ENCODE peak calls at places on chromosome 7, in seven cellular contexts. One of them, this sample, is unnamed.

GRCh38 chr7:29038463-29038862 is 80.3 kb upstream of the TRIL start:
- ATAC-seq in K562: no peak
- ATAC-seq in upper lobe of left lung: peak
- ATAC-seq in GM23338: peak
- ATAC-seq in HCT116: no peak
- ATAC-seq in Panc1: no peak
- ATAC-seq in HepG2: no peak
- ATAC-seq in this sample: peak

GRCh38 chr7:96723622-96724021 is 14.0 kb upstream of the SEM1 start:
- ATAC-seq in K562: no peak
- ATAC-seq in upper lobe of left lung: no peak
- ATAC-seq in GM23338: peak
- ATAC-seq in HCT116: no peak
- ATAC-seq in Panc1: no peak
- ATAC-seq in HepG2: no peak
- ATAC-seq in this sample: no peak

GRCh38 chr7:107027208-107027607 is 17.3 kb upstream of the PRKAR2B start:
- ATAC-seq in K562: no peak
- ATAC-seq in upper lobe of left lung: peak
- ATAC-seq in GM23338: no peak
- ATAC-seq in HCT116: no peak
- ATAC-seq in Panc1: no peak
- ATAC-seq in HepG2: no peak
- ATAC-seq in this sample: no peak

GRCh38 chr7:73351447-73352167 is 23.6 kb downstream of the FKBP6 start:
- ATAC-seq in K562: no peak
- ATAC-seq in upper lobe of left lung: no peak
- ATAC-seq in GM23338: peak
- ATAC-seq in HCT116: no peak
- ATAC-seq in Panc1: no peak
- ATAC-seq in HepG2: no peak
- ATAC-seq in this sample: no peak

GRCh38 chr7:132713893-132714292 is 137.6 kb upstream of the PLXNA4 start:
- ATAC-seq in K562: no peak
- ATAC-seq in upper lobe of left lung: no peak
- ATAC-seq in GM23338: no peak
- ATAC-seq in HCT116: no peak
- ATAC-seq in Panc1: no peak
- ATAC-seq in HepG2: no peak
- ATAC-seq in this sample: no peak

GRCh38 chr7:36851382-36851781 is 127.1 kb upstream of the AOAH start:
- ATAC-seq in K562: no peak
- ATAC-seq in upper lobe of left lung: no peak
- ATAC-seq in GM23338: no peak
- ATAC-seq in HCT116: no peak
- ATAC-seq in Panc1: no peak
- ATAC-seq in HepG2: no peak
- ATAC-seq in this sample: no peak

GRCh38 chr7:4837814-4838625 is 23.8 kb downstream of the PAPOLB start:
- ATAC-seq in K562: no peak
- ATAC-seq in upper lobe of left lung: no peak
- ATAC-seq in GM23338: peak
- ATAC-seq in HCT116: no peak
- ATAC-seq in Panc1: no peak
- ATAC-seq in HepG2: peak
- ATAC-seq in this sample: no peak

GRCh38 chr7:43660141-43660540 is 69.2 kb downstream of the COA1 start:
- ATAC-seq in K562: no peak
- ATAC-seq in upper lobe of left lung: no peak
- ATAC-seq in GM23338: peak
- ATAC-seq in HCT116: no peak
- ATAC-seq in Panc1: no peak
- ATAC-seq in HepG2: peak
- ATAC-seq in this sample: no peak

GRCh38 chr7:25032774-25033743 is 53.1 kb upstream of the OSBPL3 start:
- ATAC-seq in K562: peak
- ATAC-seq in upper lobe of left lung: no peak
- ATAC-seq in GM23338: no peak
- ATAC-seq in HCT116: no peak
- ATAC-seq in Panc1: peak
- ATAC-seq in HepG2: peak
- ATAC-seq in this sample: no peak

GRCh38 chr7:99106411-99106810 is 37.5 kb downstream of the SMURF1 start:
- ATAC-seq in K562: no peak
- ATAC-seq in upper lobe of left lung: no peak
- ATAC-seq in GM23338: peak
- ATAC-seq in HCT116: no peak
- ATAC-seq in Panc1: no peak
- ATAC-seq in HepG2: peak
- ATAC-seq in this sample: peak

GRCh38 chr7:105413887-105414437 is 25.2 kb upstream of the SRPK2 start:
- ATAC-seq in K562: peak
- ATAC-seq in upper lobe of left lung: no peak
- ATAC-seq in GM23338: peak
- ATAC-seq in HCT116: no peak
- ATAC-seq in Panc1: no peak
- ATAC-seq in HepG2: no peak
- ATAC-seq in this sample: no peak

GRCh38 chr7:107277331-107277730 is 108.5 kb downstream of the HBP1 start:
- ATAC-seq in K562: no peak
- ATAC-seq in upper lobe of left lung: no peak
- ATAC-seq in GM23338: no peak
- ATAC-seq in HCT116: no peak
- ATAC-seq in Panc1: no peak
- ATAC-seq in HepG2: no peak
- ATAC-seq in this sample: no peak

GRCh38 chr7:38123494-38123893 is 54.6 kb upstream of the STARD3NL start:
- ATAC-seq in K562: no peak
- ATAC-seq in upper lobe of left lung: no peak
- ATAC-seq in GM23338: no peak
- ATAC-seq in HCT116: no peak
- ATAC-seq in Panc1: no peak
- ATAC-seq in HepG2: no peak
- ATAC-seq in this sample: no peak

GRCh38 chr7:30280631-30281030 is 3.8 kb upstream of the ZNRF2 start:
- ATAC-seq in K562: no peak
- ATAC-seq in upper lobe of left lung: no peak
- ATAC-seq in GM23338: no peak
- ATAC-seq in HCT116: no peak
- ATAC-seq in Panc1: no peak
- ATAC-seq in HepG2: no peak
- ATAC-seq in this sample: no peak

GRCh38 chr7:155312653-155313052 is 15.0 kb downstream of the INSIG1 start:
- ATAC-seq in K562: peak
- ATAC-seq in upper lobe of left lung: peak
- ATAC-seq in GM23338: no peak
- ATAC-seq in HCT116: no peak
- ATAC-seq in Panc1: no peak
- ATAC-seq in HepG2: no peak
- ATAC-seq in this sample: no peak

GRCh38 chr7:75951506-75951905 is 36.6 kb downstream of the POR start:
- ATAC-seq in K562: no peak
- ATAC-seq in upper lobe of left lung: peak
- ATAC-seq in GM23338: no peak
- ATAC-seq in HCT116: no peak
- ATAC-seq in Panc1: no peak
- ATAC-seq in HepG2: peak
- ATAC-seq in this sample: peak

GRCh38 chr7:94366163-94366562 is 28.5 kb upstream of the COL1A2 start:
- ATAC-seq in K562: no peak
- ATAC-seq in upper lobe of left lung: no peak
- ATAC-seq in GM23338: no peak
- ATAC-seq in HCT116: no peak
- ATAC-seq in Panc1: no peak
- ATAC-seq in HepG2: no peak
- ATAC-seq in this sample: no peak

GRCh38 chr7:94367940-94368339 is 26.8 kb upstream of the COL1A2 start:
- ATAC-seq in K562: no peak
- ATAC-seq in upper lobe of left lung: peak
- ATAC-seq in GM23338: no peak
- ATAC-seq in HCT116: no peak
- ATAC-seq in Panc1: no peak
- ATAC-seq in HepG2: no peak
- ATAC-seq in this sample: peak

GRCh38 chr7:94366827-94367226 is 27.9 kb upstream of the COL1A2 start:
- ATAC-seq in K562: no peak
- ATAC-seq in upper lobe of left lung: no peak
- ATAC-seq in GM23338: no peak
- ATAC-seq in HCT116: no peak
- ATAC-seq in Panc1: no peak
- ATAC-seq in HepG2: no peak
- ATAC-seq in this sample: no peak

GRCh38 chr7:94364816-94365215 is 29.9 kb upstream of the COL1A2 start:
- ATAC-seq in K562: no peak
- ATAC-seq in upper lobe of left lung: no peak
- ATAC-seq in GM23338: no peak
- ATAC-seq in HCT116: no peak
- ATAC-seq in Panc1: no peak
- ATAC-seq in HepG2: no peak
- ATAC-seq in this sample: no peak

GRCh38 chr7:94368371-94368791 is 26.3 kb upstream of the COL1A2 start:
- ATAC-seq in K562: no peak
- ATAC-seq in upper lobe of left lung: peak
- ATAC-seq in GM23338: no peak
- ATAC-seq in HCT116: no peak
- ATAC-seq in Panc1: no peak
- ATAC-seq in HepG2: no peak
- ATAC-seq in this sample: peak
- TF ChIP-seq POLR2AphosphoS5 in K562: no peak
- TF ChIP-seq POLR2AphosphoS5 in upper lobe of left lung: no peak
- TF ChIP-seq POLR2AphosphoS5 in GM23338: no peak
- TF ChIP-seq POLR2AphosphoS5 in HCT116: no peak
- TF ChIP-seq POLR2AphosphoS5 in Panc1: no peak
- TF ChIP-seq POLR2AphosphoS5 in HepG2: no peak
- TF ChIP-seq POLR2AphosphoS5 in this sample: peak

GRCh38 chr7:129752760-129753159 is 141.2 kb downstream of the NRF1 start:
- ATAC-seq in K562: no peak
- ATAC-seq in upper lobe of left lung: no peak
- ATAC-seq in GM23338: no peak
- ATAC-seq in HCT116: no peak
- ATAC-seq in Panc1: no peak
- ATAC-seq in HepG2: no peak
- ATAC-seq in this sample: no peak

GRCh38 chr7:129751916-129752315 is 140.4 kb downstream of the NRF1 start:
- ATAC-seq in K562: peak
- ATAC-seq in upper lobe of left lung: no peak
- ATAC-seq in GM23338: no peak
- ATAC-seq in HCT116: no peak
- ATAC-seq in Panc1: no peak
- ATAC-seq in HepG2: no peak
- ATAC-seq in this sample: no peak

GRCh38 chr7:129748710-129749109 is 137.2 kb downstream of the NRF1 start:
- ATAC-seq in K562: no peak
- ATAC-seq in upper lobe of left lung: no peak
- ATAC-seq in GM23338: no peak
- ATAC-seq in HCT116: no peak
- ATAC-seq in Panc1: no peak
- ATAC-seq in HepG2: no peak
- ATAC-seq in this sample: no peak

GRCh38 chr7:129746857-129747529 is 135.5 kb downstream of the NRF1 start:
- ATAC-seq in K562: no peak
- ATAC-seq in upper lobe of left lung: no peak
- ATAC-seq in GM23338: no peak
- ATAC-seq in HCT116: no peak
- ATAC-seq in Panc1: no peak
- ATAC-seq in HepG2: no peak
- ATAC-seq in this sample: no peak

DNA sequence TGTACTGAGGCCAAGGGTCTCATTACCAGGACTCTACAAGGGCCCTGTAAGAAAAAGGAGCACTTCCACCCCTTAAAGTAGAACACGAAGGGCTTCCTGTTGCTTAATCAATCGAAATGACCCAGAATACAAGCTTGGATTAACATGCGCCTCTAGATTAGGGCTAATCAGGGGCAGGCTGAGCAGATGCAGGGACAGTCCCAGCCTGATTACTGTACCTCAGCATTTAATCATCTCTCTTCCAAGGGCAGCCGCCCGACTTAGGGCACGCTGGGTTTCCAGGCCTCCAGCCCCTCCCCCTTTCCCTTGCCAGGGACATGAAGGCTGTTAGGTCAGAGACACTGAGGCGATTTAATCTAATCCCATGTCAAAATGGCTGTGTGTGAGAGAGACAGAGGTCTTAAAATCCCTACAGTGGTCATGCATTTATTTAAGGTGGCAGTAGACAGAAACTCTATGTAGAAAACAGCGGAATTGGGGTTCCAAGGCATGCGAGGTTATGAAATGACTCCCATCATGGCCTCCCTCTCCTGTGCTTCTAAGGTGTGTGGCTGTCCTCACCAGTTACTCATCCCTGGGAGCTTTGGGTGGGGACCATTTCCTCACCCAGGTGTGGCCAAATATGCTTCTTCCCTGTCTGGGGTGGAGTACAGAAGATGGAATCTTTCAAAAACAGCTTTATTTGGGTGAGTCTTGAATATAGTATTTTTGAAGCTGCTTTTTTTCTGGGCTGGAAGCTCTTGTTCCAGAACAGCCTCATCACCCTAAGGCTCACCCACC is 138.8 kb downstream of the NRF1 start:
- ATAC-seq in K562: peak
- ATAC-seq in upper lobe of left lung: no peak
- ATAC-seq in GM23338: no peak
- ATAC-seq in HCT116: no peak
- ATAC-seq in Panc1: no peak
- ATAC-seq in HepG2: no peak
- ATAC-seq in this sample: no peak
- TF ChIP-seq POLR2AphosphoS5 in K562: peak
- TF ChIP-seq POLR2AphosphoS5 in upper lobe of left lung: no peak
- TF ChIP-seq POLR2AphosphoS5 in GM23338: no peak
- TF ChIP-seq POLR2AphosphoS5 in HCT116: no peak
- TF ChIP-seq POLR2AphosphoS5 in Panc1: no peak
- TF ChIP-seq POLR2AphosphoS5 in HepG2: no peak
- TF ChIP-seq POLR2AphosphoS5 in this sample: no peak

GRCh38 chr7:157916946-157917670 is 580.3 kb downstream of the DNAJB6 start:
- ATAC-seq in K562: no peak
- ATAC-seq in upper lobe of left lung: no peak
- ATAC-seq in GM23338: no peak
- ATAC-seq in HCT116: no peak
- ATAC-seq in Panc1: no peak
- ATAC-seq in HepG2: no peak
- ATAC-seq in this sample: no peak
- TF ChIP-seq POLR2AphosphoS5 in K562: no peak
- TF ChIP-seq POLR2AphosphoS5 in upper lobe of left lung: no peak
- TF ChIP-seq POLR2AphosphoS5 in GM23338: no peak
- TF ChIP-seq POLR2AphosphoS5 in HCT116: no peak
- TF ChIP-seq POLR2AphosphoS5 in Panc1: no peak
- TF ChIP-seq POLR2AphosphoS5 in HepG2: no peak
- TF ChIP-seq POLR2AphosphoS5 in this sample: no peak

DNA sequence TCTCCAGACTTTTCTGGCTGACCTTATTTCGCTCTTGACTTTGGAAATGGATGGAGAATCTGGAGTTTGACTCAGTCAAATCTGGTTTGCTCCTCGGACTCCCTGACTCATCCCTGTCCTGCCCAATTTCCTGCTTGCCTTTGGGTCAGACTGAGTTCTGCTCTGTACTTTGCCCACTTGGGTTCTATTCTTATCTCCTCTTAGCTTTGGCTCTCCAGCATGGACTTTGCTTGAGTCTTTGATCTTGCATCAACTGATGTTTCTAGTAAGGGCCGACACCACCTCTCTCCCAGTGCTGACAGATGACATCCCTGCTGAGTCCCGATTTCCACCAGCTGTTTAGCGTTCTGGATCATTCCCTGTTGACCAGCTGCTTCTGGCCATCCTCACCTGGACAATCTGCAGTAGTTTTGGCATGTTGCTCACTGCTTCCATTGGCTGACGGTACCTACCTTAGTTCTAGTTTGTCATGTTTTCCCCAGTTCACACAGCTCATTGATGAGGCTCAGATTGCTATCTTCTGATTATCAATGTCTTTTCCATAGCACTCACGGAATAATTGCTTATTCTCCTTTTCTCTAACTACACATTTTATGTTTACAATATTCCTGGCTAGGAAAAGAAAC is 335.4 kb downstream of the SUGCT start:
- ATAC-seq in K562: no peak
- ATAC-seq in upper lobe of left lung: peak
- ATAC-seq in GM23338: no peak
- ATAC-seq in HCT116: no peak
- ATAC-seq in Panc1: no peak
- ATAC-seq in HepG2: peak
- ATAC-seq in this sample: peak
- TF ChIP-seq POLR2AphosphoS5 in K562: no peak
- TF ChIP-seq POLR2AphosphoS5 in upper lobe of left lung: no peak
- TF ChIP-seq POLR2AphosphoS5 in GM23338: no peak
- TF ChIP-seq POLR2AphosphoS5 in HCT116: no peak
- TF ChIP-seq POLR2AphosphoS5 in Panc1: no peak
- TF ChIP-seq POLR2AphosphoS5 in HepG2: no peak
- TF ChIP-seq POLR2AphosphoS5 in this sample: no peak